ENCODE peak calls at places on chromosomes 1 and 21, in four cellular contexts. B, N, K and O are unnamed samples.

GRCh38 chr1:117210831-117211261 is at the start of gene VTCN1:
- DNase-seq in B (peak; percentile 2), N (peak; percentile 65), K (peak; percentile 74), O (no peak)

GRCh38 chr1:52678961-52679897 is 18.9 kb downstream of the COA7 start:
- DNase-seq in B (no peak), N (no peak), K (no peak), O (no peak)

GRCh38 chr1:20282544-20282943 is 8.1 kb upstream of the VWA5B1 start:
- DNase-seq in B (no peak), N (no peak), K (no peak), O (no peak)

GRCh38 chr1:230159580-230159979 is 92.5 kb downstream of the GALNT2 start:
- DNase-seq in B (no peak), N (no peak), K (no peak), O (no peak)

GRCh38 chr1:31677401-31677800 is 26.4 kb downstream of the COL16A1 start:
- DNase-seq in B (no peak), N (no peak), K (no peak), O (no peak)

GRCh38 chr1:109632671-109633346 is 13.2 kb downstream of the AMPD2 start:
- DNase-seq in B (no peak), N (peak; percentile 7), K (no peak), O (peak; percentile 92)

GRCh38 chr1:59243544-59243943 is 53.4 kb upstream of the FGGY start:
- DNase-seq in B (no peak), N (no peak), K (no peak), O (peak; percentile 84)

GRCh38 chr21:45140346-45140940 is 66.1 kb downstream of the ADARB1 start:
- DNase-seq in B (peak; percentile 90), N (peak; percentile 70), K (peak; percentile 83), O (peak; percentile 85)

GRCh38 chr1:227450489-227450888 is 112.9 kb upstream of the ZNF678 start:
- DNase-seq in B (no peak), N (no peak), K (no peak), O (no peak)

GRCh38 chr1:164802573-164803282 is 243.7 kb downstream of the PBX1 start:
- DNase-seq in B (no peak), N (no peak), K (no peak), O (no peak)

GRCh38 chr1:60025552-60025951 is 48.0 kb downstream of the C1orf87 start:
- DNase-seq in B (no peak), N (no peak), K (no peak), O (no peak)

GRCh38 chr1:230268371-230269170 is 157.6 kb downstream of the PGBD5 start:
- DNase-seq in B (peak; percentile 74), N (peak; percentile 50), K (no peak), O (peak; percentile 14)

GRCh38 chr1:203089651-203090045 is 3.8 kb upstream of the MYOG start:
- DNase-seq in B (no peak), N (no peak), K (no peak), O (no peak)

GRCh38 chr1:213374369-213374768 is 323.3 kb downstream of the RPS6KC1 start:
- DNase-seq in B (peak; percentile 58), N (peak; percentile 72), K (peak; percentile 49), O (peak; percentile 30)

GRCh38 chr21:32819702-32820101 is 48.1 kb upstream of the PAXBP1 start:
- DNase-seq in B (peak; percentile 55), N (no peak), K (no peak), O (no peak)

GRCh38 chr1:162716123-162716522 is 74.4 kb upstream of the HSD17B7 start:
- DNase-seq in B (no peak), N (no peak), K (no peak), O (no peak)

GRCh38 chr1:156004843-156005593 is 15.7 kb downstream of the SSR2 start:
- DNase-seq in B (no peak), N (no peak), K (no peak), O (no peak)

GRCh38 chr1:8567146-8567545 is 249.2 kb downstream of the SLC45A1 start:
- DNase-seq in B (peak; percentile 78), N (no peak), K (no peak), O (no peak)

GRCh38 chr21:43316156-43316845 is 110.6 kb downstream of the SIK1 start:
- DNase-seq in B (no peak), N (no peak), K (no peak), O (no peak)

GRCh38 chr1:167430134-167430848 is 88.0 kb downstream of the CD247 start:
- DNase-seq in B (no peak), N (no peak), K (no peak), O (no peak)